ENCODE peak calls at places on chromosome 17, in eight cellular contexts. L, Q, A, O, B, G, W and T are unnamed samples.

GRCh38 chr17:64230551-64231408 is 32.3 kb downstream of the TEX2 start:
- DNase-seq in Q (peak), O (peak), L (peak), G (no peak), W (peak), A (no peak), B (no peak), T (peak)

GRCh38 chr17:4534515-4534914 is 20.7 kb downstream of the MYBBP1A start:
- DNase-seq in G (no peak), L (no peak), A (no peak), W (no peak), O (no peak), B (no peak), Q (no peak), T (no peak)

GRCh38 chr17:78127888-78128615 is 503 bp downstream of the TMC6 start:
- DNase-seq in O (no peak), B (no peak), W (no peak), G (no peak), Q (no peak), L (no peak), A (peak), T (no peak)

GRCh38 chr17:63082273-63082861 is 116.3 kb downstream of the TANC2 start:
- DNase-seq in L (no peak), B (no peak), G (no peak), O (peak), Q (peak), A (no peak), W (peak), T (peak)

GRCh38 chr17:62587554-62587953 is 39.9 kb upstream of the MRC2 start:
- DNase-seq in A (no peak), B (no peak), G (no peak), Q (no peak), W (no peak), L (no peak), O (no peak), T (no peak)

GRCh38 chr17:35797370-35797769 is 1.9 kb upstream of the MMP28 start:
- DNase-seq in B (peak), A (no peak), Q (no peak), L (no peak), G (no peak), O (no peak), W (no peak), T (no peak)

GRCh38 chr17:28125530-28126382 is 83.3 kb downstream of the NLK start:
- DNase-seq in W (no peak), L (no peak), Q (no peak), A (no peak), O (no peak), B (no peak), G (no peak), T (no peak)

GRCh38 chr17:7045492-7046126 is 1.7 kb upstream of the SLC16A11 start:
- DNase-seq in B (peak), A (no peak), O (peak), W (peak), L (peak), Q (peak), G (no peak), T (no peak)

GRCh38 chr17:29624586-29624985 is 1.9 kb upstream of the CORO6 start:
- DNase-seq in W (no peak), G (no peak), O (no peak), B (no peak), Q (no peak), A (no peak), L (no peak), T (no peak)

GRCh38 chr17:6108987-6109386 is 38.8 kb downstream of the WSCD1 start:
- DNase-seq in G (peak), Q (no peak), W (no peak), O (no peak), B (no peak), A (peak), L (no peak), T (no peak)

GRCh38 chr17:35129973-35130351 is 8.5 kb downstream of the FNDC8 start:
- DNase-seq in Q (no peak), L (no peak), B (no peak), A (no peak), O (no peak), G (no peak), W (no peak), T (no peak)

GRCh38 chr17:76151896-76152454 is 10.9 kb upstream of the FOXJ1 start:
- DNase-seq in O (no peak), W (no peak), B (no peak), L (no peak), Q (no peak), G (no peak), A (peak), T (no peak)
- TF ChIP-seq CTCF in O (no peak), W (no peak), B (no peak), L (no peak), Q (no peak), G (no peak), A (no peak), T (no peak)

GRCh38 chr17:82287849-82288601 is 14.5 kb upstream of the CSNK1D start:
- DNase-seq in O (peak), B (peak), A (peak), Q (peak), W (peak), L (no peak), G (no peak), T (no peak)
- H3K4me3 ChIP-seq in O (no peak), B (no peak), A (no peak), Q (no peak), W (peak), L (no peak), G (no peak), T (no peak)

GRCh38 chr17:79991924-79992656 is 43.6 kb downstream of the TBC1D16 start:
- DNase-seq in A (no peak), B (no peak), L (no peak), Q (no peak), O (no peak), W (no peak), G (peak), T (no peak)
- TF ChIP-seq CTCF in A (peak), B (no peak), L (no peak), Q (no peak), O (no peak), W (no peak), G (no peak), T (no peak)

GRCh38 chr17:11601661-11602060 is 3.4 kb downstream of the DNAH9 start:
- DNase-seq in O (no peak), W (no peak), B (no peak), L (no peak), Q (no peak), G (no peak), A (no peak), T (no peak)

DNA sequence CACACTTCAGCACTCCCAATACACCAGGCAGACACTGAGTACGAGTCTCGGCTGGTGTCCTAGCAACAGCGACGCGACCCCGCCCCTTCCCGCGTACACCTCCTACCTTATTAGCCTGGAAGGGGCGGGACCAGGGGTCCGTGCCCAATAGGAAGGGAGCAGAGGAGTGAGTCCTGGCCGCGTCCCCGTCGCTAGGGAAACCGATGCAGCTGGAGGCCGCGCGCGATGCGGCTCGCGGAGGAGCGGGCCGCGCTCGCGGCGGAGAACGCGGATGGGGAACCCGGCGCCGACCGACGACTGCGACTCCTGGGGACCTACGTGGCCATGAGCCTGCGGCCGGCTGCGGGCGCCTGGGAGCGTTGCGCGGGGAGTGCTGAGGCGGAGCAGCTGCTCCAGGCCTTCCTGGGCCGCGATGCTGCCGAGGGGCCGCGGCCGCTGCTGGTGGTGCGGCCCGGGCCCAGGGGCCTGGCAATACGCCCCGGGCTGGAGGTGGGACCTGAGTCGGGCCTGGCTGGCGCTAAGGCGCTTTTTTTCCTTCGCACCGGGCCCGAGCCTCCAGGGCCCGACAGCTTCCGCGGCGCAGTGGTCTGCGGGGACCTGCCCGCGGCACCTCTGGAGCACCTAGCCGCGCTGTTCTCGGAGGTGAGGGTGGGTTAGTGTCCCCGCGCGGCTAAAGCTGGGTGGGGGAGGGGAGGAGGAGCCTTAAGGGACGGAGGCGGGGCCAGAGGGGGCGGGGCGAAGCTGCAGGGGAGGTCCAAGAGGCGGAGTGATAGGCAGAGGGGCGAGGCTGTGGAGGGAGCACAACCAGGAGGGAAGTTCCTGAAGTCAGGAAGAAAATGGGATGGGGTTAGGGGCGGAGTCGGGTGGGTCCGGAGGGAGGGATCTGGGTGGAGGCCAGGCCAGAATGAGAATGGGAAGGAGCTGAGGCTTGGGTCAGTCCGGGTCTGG is at the start of gene DNAH9:
- DNase-seq in O (peak), A (peak), Q (peak), B (peak), L (peak), G (peak), W (no peak), T (no peak)
- H3K4me3 ChIP-seq in O (peak), A (peak), Q (no peak), B (peak), L (peak), G (peak), W (no peak), T (no peak)

DNA sequence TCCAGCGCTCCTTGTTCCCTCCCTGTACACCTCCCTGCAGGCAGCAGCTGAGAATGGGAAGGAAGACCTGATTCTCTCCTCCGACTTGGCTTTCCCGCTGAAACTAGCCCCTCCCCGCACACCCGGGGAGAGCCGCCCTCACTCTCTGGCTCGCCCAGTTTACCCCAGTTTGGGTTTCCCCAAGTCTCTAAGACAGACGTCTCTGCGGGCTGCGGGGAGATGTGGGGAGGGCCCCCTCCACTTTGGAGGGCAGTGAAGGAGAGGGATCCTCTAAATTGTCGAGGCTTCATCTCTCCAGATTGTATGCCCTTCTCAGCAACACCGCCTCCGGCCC is 797 bp downstream of the GRB7 start:
- DNase-seq in B (no peak), G (no peak), A (no peak), L (no peak), W (no peak), Q (no peak), O (no peak), T (no peak)
- TF ChIP-seq CTCF in B (no peak), G (no peak), A (no peak), L (no peak), W (no peak), Q (no peak), O (no peak), T (no peak)

GRCh38 chr17:10888858-10889257 is 51.0 kb upstream of the PIRT start:
- DNase-seq in W (no peak), L (no peak), A (no peak), B (no peak), O (no peak), Q (no peak), G (no peak), T (no peak)
- H3K4me3 ChIP-seq in W (no peak), L (no peak), A (no peak), B (no peak), O (no peak), Q (no peak), G (no peak), T (no peak)

DNA sequence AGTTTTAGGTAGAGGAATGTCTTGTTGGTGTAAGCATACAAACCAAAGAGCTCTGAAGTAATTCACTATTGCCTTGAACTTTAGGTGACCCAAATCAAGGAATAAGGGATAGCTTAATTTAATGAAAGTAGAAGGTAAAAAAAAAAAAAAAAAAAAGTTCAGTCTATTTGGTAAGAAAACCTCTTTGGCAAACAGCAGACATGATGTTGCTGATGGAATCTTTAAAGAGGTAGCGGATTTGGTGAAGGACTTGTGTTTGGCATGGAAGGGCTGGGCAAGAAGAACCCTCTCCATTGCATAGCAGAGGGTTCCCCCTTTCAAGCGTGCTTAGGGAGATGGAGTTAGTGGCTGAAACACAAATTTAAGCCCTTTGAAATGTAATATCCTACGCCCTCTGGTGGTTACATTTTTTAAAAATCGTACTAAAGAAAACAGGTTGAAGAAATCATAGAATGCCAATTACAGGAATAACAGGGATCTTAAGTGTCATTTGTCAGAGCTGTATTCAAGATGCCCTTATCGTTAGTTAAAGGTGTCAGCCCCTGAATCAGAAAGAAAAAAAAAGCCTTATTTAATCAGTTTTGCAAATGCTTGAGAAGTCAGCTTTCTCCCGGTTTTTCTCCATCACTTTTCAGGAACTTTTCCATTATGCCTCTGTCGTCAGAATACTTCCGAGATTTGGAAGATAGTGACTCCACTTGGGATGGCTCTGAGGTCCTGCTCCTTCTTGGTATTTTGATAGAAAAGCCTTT is 383.1 kb downstream of the KCNJ2 start:
- DNase-seq in G (no peak), A (no peak), W (no peak), O (peak), L (peak), Q (peak), B (no peak), T (peak)
- TF ChIP-seq CTCF in G (peak), A (peak), W (peak), O (peak), L (peak), Q (peak), B (peak), T (peak)

GRCh38 chr17:72587773-72588511 is 467.1 kb downstream of the SOX9 start:
- DNase-seq in W (no peak), A (no peak), O (peak), B (no peak), L (no peak), Q (peak), G (no peak), T (no peak)
- H3K4me3 ChIP-seq in W (peak), A (peak), O (peak), B (no peak), L (no peak), Q (no peak), G (no peak), T (no peak)

GRCh38 chr17:75861927-75862317 is 6.8 kb upstream of the WBP2 start:
- DNase-seq in W (no peak), A (no peak), B (no peak), Q (no peak), L (peak), G (no peak), O (no peak), T (no peak)
- TF ChIP-seq CTCF in W (no peak), A (no peak), B (no peak), Q (no peak), L (no peak), G (no peak), O (no peak), T (no peak)

GRCh38 chr17:83136931-83137330 is 57.5 kb downstream of the METRNL start:
- DNase-seq in Q (no peak), O (no peak), B (peak), W (no peak), G (peak), A (peak), L (no peak), T (no peak)
- H3K4me3 ChIP-seq in Q (no peak), O (no peak), B (no peak), W (no peak), G (no peak), A (no peak), L (no peak), T (no peak)